ENCODE peak calls at places on chromosome 6, in four cellular contexts. Z is IMR-90, E is fibroblast of lung, N is cardiac muscle cell. X is an unnamed sample. For H3K36me3, the result is how much of the 10 kb centered on the place peaks cover.

GRCh38 chr6:83592770-83593394 is 80.5 kb downstream of the PRSS35 start:
- DNase-seq in Z (peak), E (peak), N (peak), X (no peak)

GRCh38 chr6:958531-958930 is 265.6 kb upstream of the EXOC2 start:
- DNase-seq in Z (peak), E (peak), N (no peak), X (no peak)

GRCh38 chr6:148573922-148574321 is 172.9 kb upstream of the UST start:
- DNase-seq in Z (no peak), E (no peak), N (no peak), X (no peak)

GRCh38 chr6:106630366-106630765 is 988 bp downstream of the QRSL1 start:
- DNase-seq in Z (no peak), E (no peak), N (peak), X (no peak)

GRCh38 chr6:24524801-24525200 is 30.0 kb downstream of the ALDH5A1 start:
- DNase-seq in Z (peak), E (peak), N (peak), X (no peak)

GRCh38 chr6:143260857-143261256 is 189.6 kb downstream of the ADAT2 start:
- DNase-seq in Z (peak), E (peak), N (no peak), X (no peak)

GRCh38 chr6:170188571-170189001 is 102.3 kb downstream of the DLL1 start:
- DNase-seq in Z (no peak), E (no peak), N (no peak), X (no peak)

GRCh38 chr6:135488023-135488422 is 9.5 kb downstream of the AHI1 start:
- DNase-seq in Z (peak), E (peak), N (peak), X (no peak)

DNA sequence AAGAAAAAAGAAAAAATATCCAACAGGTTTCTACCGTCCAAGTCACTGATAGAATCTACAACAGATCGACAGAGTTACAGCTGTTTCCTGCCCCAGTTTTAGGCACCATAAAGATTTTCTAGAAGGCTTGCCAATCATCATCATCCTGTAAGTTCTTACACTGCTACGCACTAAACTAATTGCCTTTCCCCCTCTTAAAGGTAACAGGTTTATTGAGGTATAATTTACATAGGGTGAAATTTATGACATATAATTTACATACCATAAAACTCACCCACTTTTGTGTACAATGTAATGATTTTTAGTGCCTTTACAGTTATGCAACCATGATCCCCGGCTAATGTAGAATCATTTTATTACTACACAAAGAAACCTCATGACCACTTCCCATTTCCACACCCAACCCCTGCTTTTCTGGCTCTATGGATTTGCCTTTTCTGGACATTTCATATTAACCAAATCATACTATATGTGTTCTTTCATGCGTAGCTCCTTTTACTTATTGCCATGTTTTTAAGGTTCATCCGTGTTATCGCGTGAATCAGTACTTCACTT is 21.1 kb downstream of the GCNT2 start:
- DNase-seq in Z (no peak), E (no peak), N (no peak), X (no peak)
- H3K27ac ChIP-seq in Z (no peak), E (no peak), N (no peak), X (peak)

GRCh38 chr6:6006428-6007310 is at the start of gene NRN1:
- DNase-seq in Z (no peak), E (no peak), N (no peak), X (no peak)

GRCh38 chr6:6004147-6004995 is 2.4 kb downstream of the NRN1 start:
- DNase-seq in Z (no peak), E (no peak), N (no peak), X (no peak)

GRCh38 chr6:6003334-6004146 is 3.2 kb downstream of the NRN1 start:
- DNase-seq in Z (no peak), E (no peak), N (no peak), X (no peak)

GRCh38 chr6:6007311-6008113 is 787 bp upstream of the NRN1 start:
- DNase-seq in Z (no peak), E (no peak), N (no peak), X (no peak)

DNA sequence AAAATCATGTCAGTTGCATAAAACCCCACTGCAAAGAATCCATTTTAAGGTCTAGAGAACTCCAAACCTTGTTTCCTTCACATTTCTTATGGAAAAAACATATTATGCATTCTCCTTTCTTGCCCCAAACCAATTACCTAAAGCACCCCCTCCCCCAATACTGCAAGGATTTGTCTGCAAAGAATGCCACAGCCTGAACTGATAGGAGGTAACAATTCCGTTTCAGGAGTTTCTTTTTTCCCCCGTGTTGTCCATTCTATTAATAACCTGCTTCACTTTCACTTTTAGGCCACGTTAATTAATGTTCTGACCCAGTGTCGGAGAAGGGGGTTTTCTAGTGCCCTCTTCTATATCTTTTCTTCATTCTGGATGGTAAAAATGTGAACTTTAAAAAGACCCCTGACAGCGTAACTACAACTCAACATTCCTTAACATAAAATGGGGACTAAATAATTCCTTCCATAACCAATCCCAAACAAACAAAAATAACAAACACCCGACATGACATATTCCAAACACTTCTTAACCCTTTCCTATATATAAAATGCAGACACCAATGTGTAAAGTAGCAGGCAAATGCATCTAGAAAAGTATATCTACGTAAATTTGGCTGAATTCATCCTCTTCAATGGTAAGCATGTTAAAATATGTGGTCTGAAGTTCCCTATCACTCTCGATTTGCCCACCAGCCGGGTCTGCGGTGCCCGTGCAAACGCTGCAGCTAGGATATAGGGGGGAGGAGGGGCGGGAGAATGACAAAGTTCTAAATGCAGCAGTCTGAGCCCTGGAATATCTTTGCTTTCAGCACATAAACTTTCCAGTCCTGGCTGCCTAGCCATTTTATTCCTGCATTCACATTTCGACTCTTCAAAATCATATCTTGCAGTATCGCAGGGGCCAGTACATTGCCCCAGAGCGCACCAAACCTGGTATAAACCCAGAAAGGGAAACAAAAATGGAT is 978 bp downstream of the NRN1 start:
- DNase-seq in Z (no peak), E (no peak), N (no peak), X (no peak)
- H3K4me3 ChIP-seq in Z (no peak), E (no peak), N (peak), X (peak)

DNA sequence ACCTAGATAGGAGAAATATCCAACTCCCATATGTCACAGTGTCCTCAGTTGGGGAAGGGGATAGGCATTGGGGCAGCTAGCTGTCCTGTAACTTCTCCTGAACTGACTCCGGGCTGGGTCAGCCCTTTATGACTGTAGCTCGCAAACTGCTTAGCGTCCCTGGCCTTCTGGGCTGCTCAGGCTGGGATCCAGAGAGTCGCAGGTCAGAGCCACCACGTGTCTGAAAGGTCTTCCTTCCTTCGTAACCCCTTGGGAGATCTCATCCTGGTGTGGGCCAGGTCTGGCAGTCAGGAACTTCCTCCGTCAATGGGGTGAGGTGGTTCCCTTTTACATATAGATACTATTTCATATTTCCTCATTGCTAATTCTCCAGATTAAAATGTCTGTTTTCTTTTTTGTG is 28.8 kb upstream of the HINT3 start:
- DNase-seq in Z (no peak), E (no peak), N (no peak), X (no peak)
- H3K36me3 ChIP-seq in Z (under half), E (under half), N (under half), X (under half)

DNA sequence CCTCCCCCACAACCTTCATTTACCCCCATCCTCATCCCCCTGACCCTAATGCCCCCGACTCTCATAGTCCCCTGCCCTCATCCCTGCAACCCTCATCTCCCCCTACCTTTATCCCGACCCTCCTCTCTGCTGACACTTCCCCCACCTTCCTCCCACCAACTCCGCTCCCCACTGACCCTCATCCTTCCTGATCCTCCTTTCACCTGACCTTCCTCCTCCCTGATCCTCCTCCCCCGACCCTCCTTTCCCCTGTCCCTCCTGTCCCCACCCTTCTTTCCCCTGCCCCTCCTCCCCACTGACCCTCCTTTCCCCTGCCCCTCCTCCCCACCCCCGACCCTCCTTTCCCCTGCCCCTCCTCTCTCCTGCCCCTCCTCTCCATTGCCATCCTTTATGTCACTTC is 7.1 kb downstream of the TREML2 start:
- DNase-seq in Z (no peak), E (no peak), N (no peak), X (no peak)
- H3K27ac ChIP-seq in Z (no peak), E (no peak), N (no peak), X (no peak)